ENCODE peak calls at places on chromosomes 1 and 21, in ten cellular contexts. I, K, Q, U, D, F, M, R, Y and X are unnamed samples.

GRCh38 chr1:176799327-176799726 is 336.4 kb downstream of the PAPPA2 start:
- DNase-seq in I (no peak), K (no peak), Q (no peak), U (no peak), D (no peak), F (no peak), M (no peak), R (no peak), Y (no peak), X (no peak)

GRCh38 chr1:150564051-150564991 is 15.1 kb downstream of the MCL1 start:
- DNase-seq in I (no peak), K (peak; percentile 53), Q (peak; percentile 44), U (peak; percentile 17), D (peak; percentile 68), F (peak; percentile 14), M (no peak), R (no peak), Y (no peak), X (no peak)

GRCh38 chr1:21323091-21323490 is 32.8 kb upstream of the ECE1 start:
- DNase-seq in I (no peak), K (no peak), Q (peak; percentile 63), U (no peak), D (no peak), F (no peak), M (no peak), R (no peak), Y (no peak), X (no peak)

GRCh38 chr1:202586018-202586821 is 124.0 kb downstream of the SYT2 start:
- DNase-seq in I (peak; percentile 38), K (peak; percentile 25), Q (peak; percentile 51), U (peak; percentile 55), D (peak; percentile 80), F (peak; percentile 79), M (peak; percentile 44), R (no peak), Y (peak; percentile 40), X (peak; percentile 52)

GRCh38 chr1:228150458-228151169 is 884 bp downstream of the GJC2 start:
- DNase-seq in I (peak; percentile 86), K (peak; percentile 57), Q (peak; percentile 34), U (no peak), D (peak; percentile 95), F (peak; percentile 53), M (no peak), R (no peak), Y (peak; percentile 41), X (peak; percentile 73)

GRCh38 chr21:42566524-42567180 is 53.0 kb downstream of the SLC37A1 start:
- DNase-seq in I (no peak), K (peak; percentile 3), Q (no peak), U (no peak), D (peak; percentile 61), F (no peak), M (peak; percentile 24), R (no peak), Y (peak; percentile 3), X (peak; percentile 57)

GRCh38 chr1:185373813-185374524 is 56.9 kb upstream of the IVNS1ABP start:
- DNase-seq in I (peak; percentile 36), K (no peak), Q (no peak), U (no peak), D (no peak), F (no peak), M (no peak), R (no peak), Y (no peak), X (no peak)

GRCh38 chr21:36700295-36700960 is 1.5 kb downstream of the SIM2 start:
- DNase-seq in I (no peak), K (no peak), Q (no peak), U (no peak), D (no peak), F (no peak), M (no peak), R (no peak), Y (no peak), X (no peak)

GRCh38 chr1:53081384-53082066 is 19.5 kb downstream of the PODN start:
- DNase-seq in I (no peak), K (no peak), Q (no peak), U (no peak), D (no peak), F (no peak), M (no peak), R (no peak), Y (no peak), X (no peak)

GRCh38 chr1:201252833-201253810 is 30.2 kb upstream of the PKP1 start:
- DNase-seq in I (no peak), K (no peak), Q (no peak), U (no peak), D (no peak), F (no peak), M (no peak), R (no peak), Y (no peak), X (no peak)

GRCh38 chr1:31441970-31442647 is 29.1 kb downstream of the SERINC2 start:
- DNase-seq in I (no peak), K (no peak), Q (peak; percentile 87), U (peak; percentile 8), D (no peak), F (no peak), M (no peak), R (no peak), Y (no peak), X (no peak)

GRCh38 chr1:31441558-31441957 is 28.5 kb downstream of the SERINC2 start:
- DNase-seq in I (no peak), K (no peak), Q (no peak), U (peak; percentile 10), D (no peak), F (no peak), M (no peak), R (no peak), Y (no peak), X (no peak)

GRCh38 chr1:31439276-31439675 is 26.3 kb downstream of the SERINC2 start:
- DNase-seq in I (no peak), K (no peak), Q (no peak), U (no peak), D (no peak), F (no peak), M (no peak), R (no peak), Y (no peak), X (no peak)

GRCh38 chr1:31442648-31442994 is 29.6 kb downstream of the SERINC2 start:
- DNase-seq in I (no peak), K (no peak), Q (no peak), U (no peak), D (no peak), F (no peak), M (no peak), R (no peak), Y (no peak), X (no peak)

GRCh38 chr1:31441073-31441472 is 28.1 kb downstream of the SERINC2 start:
- DNase-seq in I (no peak), K (no peak), Q (no peak), U (no peak), D (no peak), F (no peak), M (no peak), R (no peak), Y (no peak), X (no peak)
- H3K4me3 ChIP-seq in I (no peak overlapping the region), K (no peak overlapping the region), Q (no peak overlapping the region), U (no peak overlapping the region), D (no peak overlapping the region), F (no peak overlapping the region), M (no peak overlapping the region), R (no peak overlapping the region), Y (no peak overlapping the region), X (no peak overlapping the region)

DNA sequence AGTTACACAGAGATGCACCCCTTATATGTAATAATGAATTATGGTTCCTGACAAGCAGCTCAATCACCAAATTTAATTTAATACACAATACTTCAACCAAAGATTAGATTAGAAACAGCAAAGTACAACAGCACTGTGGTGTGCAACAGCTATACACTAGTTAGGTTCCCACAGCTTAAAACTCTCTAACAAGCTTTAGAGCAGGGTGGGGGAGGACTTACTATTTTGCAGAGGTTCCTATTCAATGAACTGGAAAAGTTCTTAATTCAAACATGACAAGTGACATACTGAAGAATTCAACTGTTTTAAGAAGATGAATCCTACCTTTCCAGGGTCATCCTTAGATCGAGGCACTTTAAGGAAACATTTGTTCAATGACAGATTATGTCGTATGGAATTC is 70.2 kb downstream of the FOXJ3 start:
- DNase-seq in I (no peak), K (no peak), Q (no peak), U (no peak), D (no peak), F (no peak), M (no peak), R (no peak), Y (no peak), X (no peak)
- TF ChIP-seq POLR2A in I (no peak), K (no peak), Q (no peak), U (no peak), D (no peak), F (no peak), M (no peak), R (no peak), Y (no peak), X (no peak)

GRCh38 chr1:15343099-15343498 is 66.6 kb upstream of the EFHD2 start:
- DNase-seq in I (no peak), K (no peak), Q (no peak), U (no peak), D (no peak), F (no peak), M (no peak), R (no peak), Y (no peak), X (no peak)

GRCh38 chr1:15344800-15345710 is 64.6 kb upstream of the EFHD2 start:
- DNase-seq in I (no peak), K (no peak), Q (no peak), U (no peak), D (peak; percentile 75), F (no peak), M (no peak), R (no peak), Y (peak; percentile 88), X (no peak)

GRCh38 chr1:15344380-15344779 is 65.3 kb upstream of the EFHD2 start:
- DNase-seq in I (no peak), K (no peak), Q (no peak), U (no peak), D (no peak), F (no peak), M (no peak), R (no peak), Y (no peak), X (no peak)

GRCh38 chr1:15342568-15342967 is 67.1 kb upstream of the EFHD2 start:
- DNase-seq in I (no peak), K (no peak), Q (no peak), U (no peak), D (no peak), F (no peak), M (no peak), R (no peak), Y (no peak), X (no peak)

GRCh38 chr1:15343729-15344128 is 66.0 kb upstream of the EFHD2 start:
- DNase-seq in I (peak; percentile 22), K (no peak), Q (peak; percentile 78), U (peak; percentile 43), D (peak; percentile 90), F (no peak), M (peak; percentile 44), R (no peak), Y (peak; percentile 83), X (peak; percentile 88)
- H3K4me3 ChIP-seq in I (no peak overlapping the region), K (no peak overlapping the region), Q (no peak overlapping the region), U (no peak overlapping the region), D (no peak overlapping the region), F (no peak overlapping the region), M (no peak overlapping the region), R (no peak overlapping the region), Y (no peak overlapping the region), X (no peak overlapping the region)

DNA sequence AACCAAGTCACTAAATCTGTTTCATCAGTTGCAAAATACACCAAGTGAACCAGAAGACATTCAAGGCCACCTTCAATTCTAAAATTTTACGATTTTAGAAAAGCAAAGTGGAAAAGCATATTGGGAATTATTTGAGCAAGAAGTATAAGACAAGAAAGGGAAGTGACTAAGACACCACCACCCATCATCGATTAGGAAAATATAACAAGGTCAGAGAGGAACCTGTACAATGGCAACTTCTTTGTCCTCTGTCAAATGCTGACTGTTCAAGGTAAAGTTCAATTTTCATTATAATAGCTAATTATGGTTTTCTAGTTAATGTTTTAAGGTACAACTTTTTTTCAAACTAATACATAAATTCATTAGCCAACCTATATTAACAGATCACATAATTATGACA is 10.8 kb downstream of the FRRS1 start:
- DNase-seq in I (no peak), K (no peak), Q (no peak), U (no peak), D (no peak), F (no peak), M (no peak), R (no peak), Y (no peak), X (no peak)
- TF ChIP-seq POLR2A in I (no peak), K (no peak), Q (no peak), U (no peak), D (no peak), F (no peak), M (no peak), R (no peak), Y (no peak), X (no peak)